ENCODE peak calls at places on chromosomes 16 and 17, in five cellular contexts. T is fibroblast of villous mesenchyme; Z is activated CD4-positive, alpha-beta T cell treated with anti-CD3 and anti-CD28 coated beads, Interleukin-2, amount 10 ng/mL, durations not matched to agents 24 days and 14 days; S is COR-L47; H is HS-5. D is an unnamed sample.

GRCh38 chr17:76909971-76910760 is 42.0 kb downstream of the MGAT5B start:
- DNase-seq in T (peak; percentile 48), Z (peak; percentile 88), S (no peak), H (no peak), D (peak; percentile 35)

GRCh38 chr17:80839401-80839800 is 152.2 kb upstream of the CHMP6 start:
- DNase-seq in T (no peak), Z (no peak), S (no peak), H (no peak), D (no peak)

GRCh38 chr16:8730335-8730915 is 56.0 kb downstream of the ABAT start:
- DNase-seq in T (no peak), Z (no peak), S (no peak), H (no peak), D (no peak)

GRCh38 chr16:71203631-71204030 is 26.9 kb downstream of the HYDIN start:
- DNase-seq in T (no peak), Z (no peak), S (no peak), H (no peak), D (no peak)

GRCh38 chr17:42111901-42112551 is 488 bp downstream of the DHX58 start:
- DNase-seq in T (peak; percentile 64), Z (peak; percentile 82), S (no peak), H (no peak), D (no peak)

GRCh38 chr17:7112527-7113108 is 2.0 kb downstream of the ASGR2 start:
- DNase-seq in T (no peak), Z (no peak), S (no peak), H (no peak), D (no peak)

GRCh38 chr17:72772331-72772821 is 320.1 kb downstream of the SLC39A11 start:
- DNase-seq in T (no peak), Z (no peak), S (no peak), H (no peak), D (no peak)

GRCh38 chr16:89599451-89599858 is 14.0 kb upstream of the DPEP1 start:
- DNase-seq in T (no peak), Z (peak; percentile 76), S (peak; percentile 47), H (no peak), D (no peak)

GRCh38 chr17:7851438-7852261 is 3.2 kb upstream of the TMEM88 start:
- DNase-seq in T (peak; percentile 86), Z (peak; percentile 98), S (peak; percentile 83), H (no peak), D (peak; percentile 89)

GRCh38 chr17:7720125-7720524 is 2.6 kb downstream of the DNAH2 start:
- DNase-seq in T (no peak), Z (no peak), S (no peak), H (no peak), D (no peak)

GRCh38 chr17:74442670-74443515 is 11.0 kb downstream of the GPRC5C start:
- DNase-seq in T (no peak), Z (peak; percentile 67), S (peak; percentile 51), H (no peak), D (no peak)

GRCh38 chr17:78168906-78169793 is 769 bp downstream of the SYNGR2 start:
- DNase-seq in T (peak; percentile 38), Z (peak; percentile 87), S (peak; percentile 30), H (no peak), D (no peak)

GRCh38 chr17:75288784-75289121 is 480 bp downstream of the SLC25A19 start:
- DNase-seq in T (no peak), Z (peak; percentile 85), S (peak; percentile 56), H (no peak), D (peak; percentile 32)

GRCh38 chr16:20904507-20905079 is 4.0 kb downstream of the LYRM1 start:
- DNase-seq in T (peak; percentile 82), Z (peak; percentile 81), S (no peak), H (no peak), D (peak; percentile 84)

D was measured in Jurkat, Clone E6-1.